ENCODE peak calls at places on chromosomes 3 and 15, in eight cellular contexts. One of them, this sample, is unnamed.

GRCh38 chr3:62875103-62876002 is at the start of gene CADPS:
- DNase-seq in transverse colon: peak
- DNase-seq in HCT116: no peak
- DNase-seq in suprapubic skin: no peak
- DNase-seq in sigmoid colon: no peak
- DNase-seq in endothelial cell of umbilical vein: no peak
- DNase-seq in Panc1: no peak
- DNase-seq in prostate gland: no peak
- DNase-seq in this sample: no peak

GRCh38 chr3:58161435-58162398 is 49.1 kb downstream of the DNASE1L3 start:
- DNase-seq in transverse colon: peak
- DNase-seq in HCT116: peak
- DNase-seq in suprapubic skin: no peak
- DNase-seq in sigmoid colon: peak
- DNase-seq in endothelial cell of umbilical vein: peak
- DNase-seq in Panc1: peak
- DNase-seq in prostate gland: no peak
- DNase-seq in this sample: no peak

GRCh38 chr3:194584866-194585265 is 48.4 kb downstream of the TMEM44 start:
- DNase-seq in transverse colon: no peak
- DNase-seq in HCT116: no peak
- DNase-seq in suprapubic skin: no peak
- DNase-seq in sigmoid colon: no peak
- DNase-seq in endothelial cell of umbilical vein: peak
- DNase-seq in Panc1: no peak
- DNase-seq in prostate gland: no peak
- DNase-seq in this sample: no peak

GRCh38 chr15:31136016-31136415 is 34.5 kb upstream of the TRPM1 start:
- DNase-seq in transverse colon: no peak
- DNase-seq in HCT116: no peak
- DNase-seq in suprapubic skin: no peak
- DNase-seq in sigmoid colon: no peak
- DNase-seq in endothelial cell of umbilical vein: no peak
- DNase-seq in Panc1: no peak
- DNase-seq in prostate gland: no peak
- DNase-seq in this sample: no peak

GRCh38 chr15:98277602-98278001 is 317.1 kb downstream of the ARRDC4 start:
- DNase-seq in transverse colon: no peak
- DNase-seq in HCT116: no peak
- DNase-seq in suprapubic skin: no peak
- DNase-seq in sigmoid colon: no peak
- DNase-seq in endothelial cell of umbilical vein: no peak
- DNase-seq in Panc1: no peak
- DNase-seq in prostate gland: no peak
- DNase-seq in this sample: no peak

GRCh38 chr15:51793521-51793920 is 35.9 kb upstream of the TMOD3 start:
- DNase-seq in transverse colon: no peak
- DNase-seq in HCT116: no peak
- DNase-seq in suprapubic skin: no peak
- DNase-seq in sigmoid colon: no peak
- DNase-seq in endothelial cell of umbilical vein: peak
- DNase-seq in Panc1: no peak
- DNase-seq in prostate gland: peak
- DNase-seq in this sample: no peak

GRCh38 chr15:72118400-72118978 is at the start of gene SENP8:
- DNase-seq in transverse colon: no peak
- DNase-seq in HCT116: no peak
- DNase-seq in suprapubic skin: no peak
- DNase-seq in sigmoid colon: no peak
- DNase-seq in endothelial cell of umbilical vein: no peak
- DNase-seq in Panc1: no peak
- DNase-seq in prostate gland: no peak
- DNase-seq in this sample: no peak

GRCh38 chr3:195905970-195906864 is 2.1 kb downstream of the TNK2 start:
- DNase-seq in transverse colon: no peak
- DNase-seq in HCT116: no peak
- DNase-seq in suprapubic skin: peak
- DNase-seq in sigmoid colon: peak
- DNase-seq in endothelial cell of umbilical vein: no peak
- DNase-seq in Panc1: no peak
- DNase-seq in prostate gland: peak
- DNase-seq in this sample: no peak

GRCh38 chr3:127473244-127474024 is 117.1 kb downstream of the TPRA1 start:
- DNase-seq in transverse colon: no peak
- DNase-seq in HCT116: peak
- DNase-seq in suprapubic skin: no peak
- DNase-seq in sigmoid colon: no peak
- DNase-seq in endothelial cell of umbilical vein: no peak
- DNase-seq in Panc1: no peak
- DNase-seq in prostate gland: no peak
- DNase-seq in this sample: no peak

GRCh38 chr15:45759910-45760309 is 125.1 kb downstream of the SQOR start:
- DNase-seq in transverse colon: no peak
- DNase-seq in HCT116: no peak
- DNase-seq in suprapubic skin: no peak
- DNase-seq in sigmoid colon: no peak
- DNase-seq in endothelial cell of umbilical vein: no peak
- DNase-seq in Panc1: no peak
- DNase-seq in prostate gland: no peak
- DNase-seq in this sample: no peak

GRCh38 chr3:81764665-81765064 is 3.2 kb upstream of the GBE1 start:
- DNase-seq in transverse colon: no peak
- DNase-seq in HCT116: no peak
- DNase-seq in suprapubic skin: no peak
- DNase-seq in sigmoid colon: no peak
- DNase-seq in endothelial cell of umbilical vein: no peak
- DNase-seq in Panc1: no peak
- DNase-seq in prostate gland: no peak
- DNase-seq in this sample: no peak

GRCh38 chr3:179676081-179676480 is 23.2 kb downstream of the USP13 start:
- DNase-seq in transverse colon: no peak
- DNase-seq in HCT116: no peak
- DNase-seq in suprapubic skin: no peak
- DNase-seq in sigmoid colon: no peak
- DNase-seq in endothelial cell of umbilical vein: no peak
- DNase-seq in Panc1: no peak
- DNase-seq in prostate gland: no peak
- DNase-seq in this sample: no peak

GRCh38 chr15:92797168-92798052 is 102.7 kb upstream of the CHD2 start:
- DNase-seq in transverse colon: no peak
- DNase-seq in HCT116: peak
- DNase-seq in suprapubic skin: no peak
- DNase-seq in sigmoid colon: no peak
- DNase-seq in endothelial cell of umbilical vein: peak
- DNase-seq in Panc1: no peak
- DNase-seq in prostate gland: peak
- DNase-seq in this sample: no peak

GRCh38 chr3:63763156-63763555 is 55.9 kb upstream of the C3orf49 start:
- DNase-seq in transverse colon: no peak
- DNase-seq in HCT116: no peak
- DNase-seq in suprapubic skin: no peak
- DNase-seq in sigmoid colon: no peak
- DNase-seq in endothelial cell of umbilical vein: no peak
- DNase-seq in Panc1: no peak
- DNase-seq in prostate gland: no peak
- DNase-seq in this sample: no peak

GRCh38 chr15:38474155-38474757 is 20.3 kb downstream of the FAM98B start:
- DNase-seq in transverse colon: no peak
- DNase-seq in HCT116: peak
- DNase-seq in suprapubic skin: no peak
- DNase-seq in sigmoid colon: no peak
- DNase-seq in endothelial cell of umbilical vein: peak
- DNase-seq in Panc1: peak
- DNase-seq in prostate gland: peak
- DNase-seq in this sample: no peak

GRCh38 chr3:129359102-129359461 is 69.4 kb downstream of the EFCAB12 start:
- DNase-seq in transverse colon: no peak
- DNase-seq in HCT116: no peak
- DNase-seq in suprapubic skin: no peak
- DNase-seq in sigmoid colon: no peak
- DNase-seq in endothelial cell of umbilical vein: no peak
- DNase-seq in Panc1: no peak
- DNase-seq in prostate gland: no peak
- DNase-seq in this sample: no peak

GRCh38 chr3:148866261-148866660 is 1.2 kb downstream of the CPA3 start:
- DNase-seq in transverse colon: no peak
- DNase-seq in HCT116: no peak
- DNase-seq in suprapubic skin: no peak
- DNase-seq in sigmoid colon: no peak
- DNase-seq in endothelial cell of umbilical vein: no peak
- DNase-seq in Panc1: no peak
- DNase-seq in prostate gland: no peak
- DNase-seq in this sample: no peak

GRCh38 chr3:184907941-184908649 is 96.1 kb downstream of the VPS8 start:
- DNase-seq in transverse colon: no peak
- DNase-seq in HCT116: no peak
- DNase-seq in suprapubic skin: no peak
- DNase-seq in sigmoid colon: no peak
- DNase-seq in endothelial cell of umbilical vein: no peak
- DNase-seq in Panc1: no peak
- DNase-seq in prostate gland: no peak
- DNase-seq in this sample: no peak

GRCh38 chr3:133238015-133238414 is 161.8 kb upstream of the BFSP2 start:
- DNase-seq in transverse colon: no peak
- DNase-seq in HCT116: no peak
- DNase-seq in suprapubic skin: no peak
- DNase-seq in sigmoid colon: no peak
- DNase-seq in endothelial cell of umbilical vein: no peak
- DNase-seq in Panc1: no peak
- DNase-seq in prostate gland: no peak
- DNase-seq in this sample: no peak
- TF ChIP-seq POLR2AphosphoS5 in transverse colon: no peak
- TF ChIP-seq POLR2AphosphoS5 in HCT116: no peak
- TF ChIP-seq POLR2AphosphoS5 in suprapubic skin: no peak
- TF ChIP-seq POLR2AphosphoS5 in sigmoid colon: no peak
- TF ChIP-seq POLR2AphosphoS5 in endothelial cell of umbilical vein: no peak
- TF ChIP-seq POLR2AphosphoS5 in Panc1: no peak
- TF ChIP-seq POLR2AphosphoS5 in prostate gland: no peak
- TF ChIP-seq POLR2AphosphoS5 in this sample: no peak

GRCh38 chr3:10011644-10012043 is 14.6 kb upstream of the FANCD2 start:
- DNase-seq in transverse colon: no peak
- DNase-seq in HCT116: no peak
- DNase-seq in suprapubic skin: no peak
- DNase-seq in sigmoid colon: no peak
- DNase-seq in endothelial cell of umbilical vein: no peak
- DNase-seq in Panc1: no peak
- DNase-seq in prostate gland: no peak
- DNase-seq in this sample: no peak

GRCh38 chr3:10012106-10012505 is 14.1 kb upstream of the FANCD2 start:
- DNase-seq in transverse colon: no peak
- DNase-seq in HCT116: no peak
- DNase-seq in suprapubic skin: no peak
- DNase-seq in sigmoid colon: peak
- DNase-seq in endothelial cell of umbilical vein: no peak
- DNase-seq in Panc1: no peak
- DNase-seq in prostate gland: no peak
- DNase-seq in this sample: no peak

GRCh38 chr3:10008588-10009344 is 17.5 kb upstream of the FANCD2 start:
- DNase-seq in transverse colon: peak
- DNase-seq in HCT116: no peak
- DNase-seq in suprapubic skin: peak
- DNase-seq in sigmoid colon: peak
- DNase-seq in endothelial cell of umbilical vein: peak
- DNase-seq in Panc1: no peak
- DNase-seq in prostate gland: peak
- DNase-seq in this sample: peak

GRCh38 chr3:10007126-10007782 is 19.0 kb upstream of the FANCD2 start:
- DNase-seq in transverse colon: no peak
- DNase-seq in HCT116: no peak
- DNase-seq in suprapubic skin: no peak
- DNase-seq in sigmoid colon: peak
- DNase-seq in endothelial cell of umbilical vein: no peak
- DNase-seq in Panc1: no peak
- DNase-seq in prostate gland: no peak
- DNase-seq in this sample: no peak

GRCh38 chr3:10010546-10011465 is 15.4 kb upstream of the FANCD2 start:
- DNase-seq in transverse colon: peak
- DNase-seq in HCT116: peak
- DNase-seq in suprapubic skin: peak
- DNase-seq in sigmoid colon: peak
- DNase-seq in endothelial cell of umbilical vein: peak
- DNase-seq in Panc1: no peak
- DNase-seq in prostate gland: peak
- DNase-seq in this sample: peak
- TF ChIP-seq POLR2AphosphoS5 in transverse colon: peak
- TF ChIP-seq POLR2AphosphoS5 in HCT116: peak
- TF ChIP-seq POLR2AphosphoS5 in suprapubic skin: no peak
- TF ChIP-seq POLR2AphosphoS5 in sigmoid colon: peak
- TF ChIP-seq POLR2AphosphoS5 in endothelial cell of umbilical vein: peak
- TF ChIP-seq POLR2AphosphoS5 in Panc1: no peak
- TF ChIP-seq POLR2AphosphoS5 in prostate gland: peak
- TF ChIP-seq POLR2AphosphoS5 in this sample: no peak

DNA sequence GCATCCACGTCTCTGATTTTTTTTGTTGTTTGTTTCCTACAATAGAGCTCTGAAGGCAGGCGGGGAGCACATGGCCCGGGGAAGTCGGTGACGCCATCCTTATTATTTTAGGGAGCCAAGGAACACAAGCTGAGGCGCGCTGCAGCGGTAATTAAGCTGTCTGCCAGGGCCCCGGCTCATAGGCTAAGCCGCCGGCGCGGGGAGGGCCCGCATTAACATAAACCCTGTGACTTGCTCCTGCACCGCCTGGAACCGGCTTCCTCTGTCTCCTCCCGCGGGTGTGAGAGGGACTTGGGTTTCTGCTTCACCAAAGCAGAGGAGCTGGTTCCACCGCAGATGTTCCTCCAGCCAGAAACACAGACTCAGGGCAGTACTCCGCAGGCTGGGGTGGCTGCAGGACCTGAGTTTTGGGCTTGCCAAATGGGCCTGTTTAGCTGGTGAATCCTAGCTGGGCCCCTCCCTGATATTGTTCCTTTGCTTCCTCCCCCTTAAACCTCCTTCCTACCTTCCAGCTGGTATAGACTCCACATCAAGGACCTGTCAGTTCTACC is 25.3 kb downstream of the ANP32A start:
- DNase-seq in transverse colon: peak
- DNase-seq in HCT116: no peak
- DNase-seq in suprapubic skin: peak
- DNase-seq in sigmoid colon: peak
- DNase-seq in endothelial cell of umbilical vein: peak
- DNase-seq in Panc1: no peak
- DNase-seq in prostate gland: peak
- DNase-seq in this sample: peak
- TF ChIP-seq POLR2AphosphoS5 in transverse colon: peak
- TF ChIP-seq POLR2AphosphoS5 in HCT116: no peak
- TF ChIP-seq POLR2AphosphoS5 in suprapubic skin: peak
- TF ChIP-seq POLR2AphosphoS5 in sigmoid colon: peak
- TF ChIP-seq POLR2AphosphoS5 in endothelial cell of umbilical vein: no peak
- TF ChIP-seq POLR2AphosphoS5 in Panc1: no peak
- TF ChIP-seq POLR2AphosphoS5 in prostate gland: peak
- TF ChIP-seq POLR2AphosphoS5 in this sample: peak

DNA sequence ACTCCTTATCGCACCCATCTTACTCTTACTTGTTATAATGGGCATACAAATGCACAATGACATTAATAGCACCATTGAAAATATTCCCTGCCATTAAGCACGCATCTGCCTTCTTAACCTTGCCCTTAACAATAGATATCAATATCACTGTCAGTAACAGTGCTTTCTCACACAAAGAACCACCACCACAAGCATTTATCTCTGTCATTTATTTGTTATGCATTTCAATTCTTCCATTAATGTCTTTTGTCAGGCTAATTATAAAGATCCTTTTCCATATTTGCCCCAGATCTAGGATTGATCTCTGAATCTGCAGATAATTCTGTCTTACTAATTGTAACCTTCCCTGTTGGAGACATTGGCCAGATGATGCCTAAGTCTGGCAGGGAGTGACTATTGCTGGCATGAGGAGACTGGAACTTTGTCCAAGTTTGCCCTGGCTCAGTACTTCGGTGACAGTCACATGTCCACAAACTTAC is 419.6 kb upstream of the TGFBR2 start:
- DNase-seq in transverse colon: no peak
- DNase-seq in HCT116: no peak
- DNase-seq in suprapubic skin: no peak
- DNase-seq in sigmoid colon: no peak
- DNase-seq in endothelial cell of umbilical vein: no peak
- DNase-seq in Panc1: no peak
- DNase-seq in prostate gland: no peak
- DNase-seq in this sample: no peak
- TF ChIP-seq POLR2AphosphoS5 in transverse colon: no peak
- TF ChIP-seq POLR2AphosphoS5 in HCT116: no peak
- TF ChIP-seq POLR2AphosphoS5 in suprapubic skin: no peak
- TF ChIP-seq POLR2AphosphoS5 in sigmoid colon: no peak
- TF ChIP-seq POLR2AphosphoS5 in endothelial cell of umbilical vein: no peak
- TF ChIP-seq POLR2AphosphoS5 in Panc1: no peak
- TF ChIP-seq POLR2AphosphoS5 in prostate gland: no peak
- TF ChIP-seq POLR2AphosphoS5 in this sample: no peak